ENCODE peak calls at places on chromosomes 6 and 20, in six cellular contexts. One of them, this sample, is unnamed.

GRCh38 chr6:46015119-46015968 is at the start of gene CLIC5:
- DNase-seq in Peyer's patch: peak
- DNase-seq in MM.1S: peak
- DNase-seq in astrocyte of the spinal cord: no peak
- DNase-seq in fibroblast of mammary gland: no peak
- DNase-seq in choroid plexus epithelial cell: no peak
- DNase-seq in this sample: no peak

GRCh38 chr6:33384581-33385020 is 7.0 kb upstream of the KIFC1 start:
- DNase-seq in fibroblast of mammary gland: peak
- DNase-seq in MM.1S: no peak
- DNase-seq in astrocyte of the spinal cord: peak
- DNase-seq in Peyer's patch: no peak
- DNase-seq in choroid plexus epithelial cell: peak
- DNase-seq in this sample: peak

GRCh38 chr20:35883778-35884540 is 70.3 kb downstream of the SCAND1 start:
- DNase-seq in fibroblast of mammary gland: peak
- DNase-seq in MM.1S: peak
- DNase-seq in choroid plexus epithelial cell: peak
- DNase-seq in Peyer's patch: peak
- DNase-seq in astrocyte of the spinal cord: peak
- DNase-seq in this sample: peak

GRCh38 chr6:167546611-167547327 is 221.9 kb downstream of the TTLL2 start:
- DNase-seq in astrocyte of the spinal cord: no peak
- DNase-seq in choroid plexus epithelial cell: no peak
- DNase-seq in MM.1S: no peak
- DNase-seq in fibroblast of mammary gland: no peak
- DNase-seq in Peyer's patch: no peak
- DNase-seq in this sample: no peak

GRCh38 chr6:119201486-119201885 is 123.0 kb upstream of the FAM184A start:
- DNase-seq in choroid plexus epithelial cell: no peak
- DNase-seq in MM.1S: no peak
- DNase-seq in Peyer's patch: no peak
- DNase-seq in fibroblast of mammary gland: no peak
- DNase-seq in astrocyte of the spinal cord: no peak
- DNase-seq in this sample: no peak

GRCh38 chr20:20413801-20414200 is 45.9 kb downstream of the INSM1 start:
- DNase-seq in Peyer's patch: no peak
- DNase-seq in fibroblast of mammary gland: no peak
- DNase-seq in choroid plexus epithelial cell: no peak
- DNase-seq in astrocyte of the spinal cord: no peak
- DNase-seq in MM.1S: no peak
- DNase-seq in this sample: no peak

GRCh38 chr20:12598894-12599293 is 409.9 kb upstream of the SPTLC3 start:
- DNase-seq in fibroblast of mammary gland: no peak
- DNase-seq in astrocyte of the spinal cord: no peak
- DNase-seq in choroid plexus epithelial cell: no peak
- DNase-seq in Peyer's patch: no peak
- DNase-seq in MM.1S: no peak
- DNase-seq in this sample: no peak

GRCh38 chr20:47857994-47858557 is 72.8 kb upstream of the SULF2 start:
- DNase-seq in choroid plexus epithelial cell: no peak
- DNase-seq in Peyer's patch: no peak
- DNase-seq in MM.1S: no peak
- DNase-seq in fibroblast of mammary gland: peak
- DNase-seq in astrocyte of the spinal cord: no peak
- DNase-seq in this sample: peak

GRCh38 chr6:9056556-9056955 is 621.2 kb upstream of the SLC35B3 start:
- DNase-seq in Peyer's patch: no peak
- DNase-seq in astrocyte of the spinal cord: no peak
- DNase-seq in fibroblast of mammary gland: no peak
- DNase-seq in choroid plexus epithelial cell: no peak
- DNase-seq in MM.1S: no peak
- DNase-seq in this sample: no peak

GRCh38 chr6:32367641-32368040 is 4.1 kb downstream of the TSBP1 start:
- DNase-seq in astrocyte of the spinal cord: no peak
- DNase-seq in Peyer's patch: no peak
- DNase-seq in choroid plexus epithelial cell: no peak
- DNase-seq in MM.1S: no peak
- DNase-seq in fibroblast of mammary gland: no peak
- DNase-seq in this sample: no peak

GRCh38 chr6:148854086-148854485 is 107.3 kb downstream of the UST start:
- DNase-seq in astrocyte of the spinal cord: no peak
- DNase-seq in fibroblast of mammary gland: peak
- DNase-seq in MM.1S: no peak
- DNase-seq in choroid plexus epithelial cell: no peak
- DNase-seq in Peyer's patch: no peak
- DNase-seq in this sample: peak

GRCh38 chr6:52635049-52635577 is 35.8 kb upstream of the TMEM14A start:
- DNase-seq in MM.1S: no peak
- DNase-seq in choroid plexus epithelial cell: peak
- DNase-seq in astrocyte of the spinal cord: peak
- DNase-seq in Peyer's patch: no peak
- DNase-seq in fibroblast of mammary gland: peak
- DNase-seq in this sample: peak

GRCh38 chr6:3410385-3411360 is 46.2 kb downstream of the SLC22A23 start:
- DNase-seq in astrocyte of the spinal cord: peak
- DNase-seq in fibroblast of mammary gland: peak
- DNase-seq in Peyer's patch: peak
- DNase-seq in MM.1S: no peak
- DNase-seq in choroid plexus epithelial cell: peak
- DNase-seq in this sample: peak

GRCh38 chr20:35311409-35311808 is 19.2 kb upstream of the FAM83C start:
- DNase-seq in choroid plexus epithelial cell: no peak
- DNase-seq in fibroblast of mammary gland: peak
- DNase-seq in astrocyte of the spinal cord: peak
- DNase-seq in Peyer's patch: peak
- DNase-seq in MM.1S: no peak
- DNase-seq in this sample: peak

GRCh38 chr6:154932562-154933027 is 62.5 kb upstream of the TIAM2 start:
- DNase-seq in choroid plexus epithelial cell: peak
- DNase-seq in MM.1S: no peak
- DNase-seq in astrocyte of the spinal cord: peak
- DNase-seq in fibroblast of mammary gland: peak
- DNase-seq in Peyer's patch: no peak
- DNase-seq in this sample: peak

GRCh38 chr20:25623225-25623735 is 534 bp downstream of the NANP start:
- DNase-seq in choroid plexus epithelial cell: peak
- DNase-seq in astrocyte of the spinal cord: peak
- DNase-seq in fibroblast of mammary gland: peak
- DNase-seq in Peyer's patch: peak
- DNase-seq in MM.1S: peak
- DNase-seq in this sample: no peak

GRCh38 chr6:127053032-127053908 is 65.2 kb upstream of the RSPO3 start:
- DNase-seq in Peyer's patch: no peak
- DNase-seq in MM.1S: no peak
- DNase-seq in fibroblast of mammary gland: peak
- DNase-seq in astrocyte of the spinal cord: peak
- DNase-seq in choroid plexus epithelial cell: peak
- DNase-seq in this sample: peak

GRCh38 chr6:124961784-124962611 is at the start of gene RNF217:
- DNase-seq in MM.1S: peak
- DNase-seq in astrocyte of the spinal cord: peak
- DNase-seq in fibroblast of mammary gland: peak
- DNase-seq in Peyer's patch: peak
- DNase-seq in choroid plexus epithelial cell: peak
- DNase-seq in this sample: peak

GRCh38 chr6:63672582-63673129 is 37.1 kb downstream of the PHF3 start:
- DNase-seq in astrocyte of the spinal cord: no peak
- DNase-seq in fibroblast of mammary gland: no peak
- DNase-seq in Peyer's patch: no peak
- DNase-seq in choroid plexus epithelial cell: no peak
- DNase-seq in MM.1S: no peak
- DNase-seq in this sample: no peak

GRCh38 chr6:161418458-161418945 is 144.6 kb upstream of the AGPAT4 start:
- DNase-seq in choroid plexus epithelial cell: peak
- DNase-seq in astrocyte of the spinal cord: peak
- DNase-seq in Peyer's patch: no peak
- DNase-seq in MM.1S: peak
- DNase-seq in fibroblast of mammary gland: peak
- DNase-seq in this sample: peak

GRCh38 chr20:46621492-46621891 is 29.8 kb downstream of the SLC13A3 start:
- DNase-seq in choroid plexus epithelial cell: peak
- DNase-seq in fibroblast of mammary gland: peak
- DNase-seq in Peyer's patch: no peak
- DNase-seq in MM.1S: no peak
- DNase-seq in astrocyte of the spinal cord: peak
- DNase-seq in this sample: peak

GRCh38 chr20:4720121-4720976 is 1.4 kb upstream of the PRND start:
- DNase-seq in astrocyte of the spinal cord: peak
- DNase-seq in MM.1S: peak
- DNase-seq in choroid plexus epithelial cell: peak
- DNase-seq in fibroblast of mammary gland: peak
- DNase-seq in Peyer's patch: peak
- DNase-seq in this sample: peak

GRCh38 chr6:33082702-33083101 is 6.9 kb downstream of the HLA-DPB1 start:
- DNase-seq in MM.1S: peak
- DNase-seq in choroid plexus epithelial cell: peak
- DNase-seq in Peyer's patch: peak
- DNase-seq in astrocyte of the spinal cord: peak
- DNase-seq in fibroblast of mammary gland: peak
- DNase-seq in this sample: peak

GRCh38 chr6:88611721-88612120 is 351.7 kb downstream of the RNGTT start:
- DNase-seq in MM.1S: no peak
- DNase-seq in Peyer's patch: no peak
- DNase-seq in astrocyte of the spinal cord: no peak
- DNase-seq in choroid plexus epithelial cell: no peak
- DNase-seq in fibroblast of mammary gland: no peak
- DNase-seq in this sample: peak

DNA sequence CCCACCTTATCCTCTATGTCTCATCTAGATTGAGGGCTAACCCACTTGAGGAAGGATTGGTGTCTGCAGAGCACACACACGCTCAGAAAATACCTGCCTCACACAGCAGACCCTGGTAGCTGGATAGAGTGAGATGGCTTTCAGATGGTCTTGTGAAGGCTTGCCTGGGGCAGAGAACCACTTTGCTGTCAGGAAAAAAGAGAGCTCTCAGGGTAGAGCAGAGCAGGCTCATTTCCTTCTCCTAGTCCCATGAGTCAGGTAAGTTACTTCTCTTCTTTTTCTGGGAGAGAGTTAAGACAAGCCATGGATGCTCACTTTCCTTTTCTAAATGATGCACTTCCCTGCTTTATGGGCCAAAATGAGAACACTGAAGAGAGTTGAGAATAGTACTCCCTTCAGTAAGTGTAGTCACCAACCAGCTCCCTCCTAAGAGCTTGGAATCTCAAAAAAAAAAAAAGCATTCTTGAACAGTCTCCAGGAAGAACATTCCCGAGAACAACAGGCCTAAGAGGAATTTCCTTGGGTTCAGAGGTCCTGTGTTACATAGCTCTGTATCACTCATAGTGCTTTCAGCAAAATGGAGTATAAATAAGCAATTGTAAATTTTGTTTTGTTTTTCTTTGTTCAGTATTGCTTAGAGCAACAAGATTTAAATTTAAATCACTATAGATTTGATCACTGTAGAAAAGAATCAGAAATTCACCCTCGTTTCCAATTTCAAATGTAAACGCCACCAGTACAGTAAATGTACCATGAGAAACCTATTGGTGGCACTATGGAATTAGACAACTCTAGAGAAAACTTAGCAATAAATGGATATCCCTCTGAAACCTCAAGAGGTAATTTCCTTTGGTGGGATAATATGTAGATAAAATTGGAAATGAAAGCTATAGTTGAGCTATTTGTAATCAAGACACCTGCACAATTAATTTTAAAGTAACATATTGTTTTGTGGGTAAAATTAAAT is 530.3 kb downstream of the RFPL4B start:
- DNase-seq in choroid plexus epithelial cell: peak
- DNase-seq in astrocyte of the spinal cord: peak
- DNase-seq in fibroblast of mammary gland: peak
- DNase-seq in MM.1S: no peak
- DNase-seq in Peyer's patch: no peak
- DNase-seq in this sample: peak
- TF ChIP-seq CTCF in choroid plexus epithelial cell: peak
- TF ChIP-seq CTCF in astrocyte of the spinal cord: peak
- TF ChIP-seq CTCF in fibroblast of mammary gland: peak
- TF ChIP-seq CTCF in MM.1S: no peak
- TF ChIP-seq CTCF in Peyer's patch: no peak
- TF ChIP-seq CTCF in this sample: peak

GRCh38 chr6:5260661-5261544 is at the start of the genes FARS2 and LYRM4:
- DNase-seq in astrocyte of the spinal cord: peak
- DNase-seq in Peyer's patch: peak
- DNase-seq in choroid plexus epithelial cell: peak
- DNase-seq in MM.1S: peak
- DNase-seq in fibroblast of mammary gland: peak
- DNase-seq in this sample: peak
- H3K4me3 ChIP-seq in astrocyte of the spinal cord: peak
- H3K4me3 ChIP-seq in Peyer's patch: peak
- H3K4me3 ChIP-seq in choroid plexus epithelial cell: peak
- H3K4me3 ChIP-seq in MM.1S: peak
- H3K4me3 ChIP-seq in fibroblast of mammary gland: peak
- H3K4me3 ChIP-seq in this sample: peak

DNA sequence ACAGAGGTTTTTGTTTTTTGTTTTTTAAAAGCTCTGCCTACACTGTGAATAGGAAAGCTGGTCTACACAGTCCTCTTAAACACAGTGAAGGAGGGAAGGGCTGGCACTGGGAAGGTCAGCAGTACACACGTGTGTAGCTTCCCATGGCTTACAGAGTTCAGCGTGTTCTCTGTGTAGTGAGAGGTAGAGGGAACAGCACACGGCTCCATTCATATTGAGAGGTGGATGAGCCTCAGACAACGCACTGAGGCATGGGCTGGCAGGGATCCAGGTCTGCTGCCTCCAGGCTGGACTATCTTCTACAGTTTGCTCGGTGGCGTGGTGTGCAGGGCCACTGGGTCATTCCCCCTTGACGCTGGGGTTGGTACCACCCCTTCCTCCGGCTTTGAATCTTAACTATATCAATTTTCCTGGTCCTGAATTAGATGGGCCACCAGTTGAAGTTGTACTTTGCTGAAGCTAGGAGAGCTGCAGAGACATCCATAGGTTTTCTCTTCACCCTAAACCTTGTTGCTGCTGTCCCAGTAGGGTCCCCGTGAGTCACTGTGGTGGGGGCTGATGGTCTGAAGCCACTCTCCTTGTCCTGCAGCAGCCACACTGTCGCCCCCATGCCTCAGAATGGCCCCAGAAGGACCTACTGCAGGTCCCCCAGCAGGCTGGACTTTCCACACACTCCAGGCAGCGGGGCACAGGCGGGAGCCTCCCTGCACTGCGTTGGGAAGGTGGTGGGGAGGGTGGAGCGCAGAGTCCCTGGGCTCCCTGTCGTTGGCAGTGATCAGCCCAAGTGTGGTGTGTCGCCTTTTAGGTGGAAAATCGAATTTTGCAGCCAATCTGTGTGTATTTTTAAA is 2.0 kb downstream of the ARFGAP1 start:
- DNase-seq in Peyer's patch: no peak
- DNase-seq in fibroblast of mammary gland: peak
- DNase-seq in MM.1S: no peak
- DNase-seq in choroid plexus epithelial cell: peak
- DNase-seq in astrocyte of the spinal cord: no peak
- DNase-seq in this sample: no peak
- TF ChIP-seq CTCF in Peyer's patch: no peak
- TF ChIP-seq CTCF in fibroblast of mammary gland: no peak
- TF ChIP-seq CTCF in MM.1S: no peak
- TF ChIP-seq CTCF in choroid plexus epithelial cell: no peak
- TF ChIP-seq CTCF in astrocyte of the spinal cord: no peak
- TF ChIP-seq CTCF in this sample: no peak

DNA sequence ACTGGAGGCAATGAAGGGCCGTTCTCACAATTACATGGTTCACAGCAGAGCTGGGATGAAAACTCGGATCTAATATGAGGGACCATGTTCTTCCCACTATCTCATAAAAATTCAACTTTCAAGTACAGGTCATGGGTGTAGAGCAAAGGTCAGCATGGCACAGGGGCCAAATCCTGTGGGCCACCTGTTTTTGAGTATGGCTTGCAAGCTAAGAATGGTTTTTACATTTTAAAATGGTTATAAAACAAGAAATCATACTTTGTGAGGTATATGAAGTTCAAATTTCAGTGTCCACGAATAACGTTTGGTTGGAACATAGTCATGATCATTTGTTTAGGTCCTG is 4.6 kb downstream of the MAP3K5 start:
- DNase-seq in MM.1S: no peak
- DNase-seq in Peyer's patch: no peak
- DNase-seq in astrocyte of the spinal cord: no peak
- DNase-seq in fibroblast of mammary gland: no peak
- DNase-seq in choroid plexus epithelial cell: no peak
- DNase-seq in this sample: no peak
- H3K4me3 ChIP-seq in MM.1S: no peak
- H3K4me3 ChIP-seq in Peyer's patch: no peak
- H3K4me3 ChIP-seq in astrocyte of the spinal cord: no peak
- H3K4me3 ChIP-seq in fibroblast of mammary gland: no peak
- H3K4me3 ChIP-seq in choroid plexus epithelial cell: peak
- H3K4me3 ChIP-seq in this sample: no peak